ENCODE peak calls at places on chromosomes 6 and 20, in four cellular contexts. One of them, this sample, is unnamed.

GRCh38 chr6:161830866-161831600 is 557.2 kb upstream of the AGPAT4 start:
- DNase-seq in stimulated activated CD4-positive, alpha-beta T cell treated with anti-CD3 and anti-CD28 coated beads, Interleukin-1b, Interleukin-23, amount 100 ng/mL, for 24 hours: no peak
- DNase-seq in NCI-H2171: no peak
- DNase-seq in hypothalamus: no peak
- DNase-seq in this sample: no peak

GRCh38 chr20:59003836-59004492 is 3.1 kb downstream of the CTSZ start:
- DNase-seq in hypothalamus: no peak
- DNase-seq in stimulated activated CD4-positive, alpha-beta T cell treated with anti-CD3 and anti-CD28 coated beads, Interleukin-1b, Interleukin-23, amount 100 ng/mL, for 24 hours: no peak
- DNase-seq in NCI-H2171: no peak
- DNase-seq in this sample: no peak

GRCh38 chr6:44915111-44915510 is 413.0 kb upstream of the RUNX2 start:
- DNase-seq in stimulated activated CD4-positive, alpha-beta T cell treated with anti-CD3 and anti-CD28 coated beads, Interleukin-1b, Interleukin-23, amount 100 ng/mL, for 24 hours: no peak
- DNase-seq in hypothalamus: no peak
- DNase-seq in NCI-H2171: no peak
- DNase-seq in this sample: no peak

GRCh38 chr6:53151676-53152075 is 3.0 kb upstream of the GCM1 start:
- DNase-seq in stimulated activated CD4-positive, alpha-beta T cell treated with anti-CD3 and anti-CD28 coated beads, Interleukin-1b, Interleukin-23, amount 100 ng/mL, for 24 hours: no peak
- DNase-seq in NCI-H2171: no peak
- DNase-seq in hypothalamus: no peak
- DNase-seq in this sample: no peak

GRCh38 chr6:112183271-112183671 is 71.1 kb downstream of the LAMA4 start:
- DNase-seq in hypothalamus: no peak
- DNase-seq in stimulated activated CD4-positive, alpha-beta T cell treated with anti-CD3 and anti-CD28 coated beads, Interleukin-1b, Interleukin-23, amount 100 ng/mL, for 24 hours: no peak
- DNase-seq in NCI-H2171: no peak
- DNase-seq in this sample: no peak

GRCh38 chr6:99359800-99360199 is 10.3 kb upstream of the FAXC start:
- DNase-seq in NCI-H2171: no peak
- DNase-seq in stimulated activated CD4-positive, alpha-beta T cell treated with anti-CD3 and anti-CD28 coated beads, Interleukin-1b, Interleukin-23, amount 100 ng/mL, for 24 hours: no peak
- DNase-seq in hypothalamus: no peak
- DNase-seq in this sample: no peak

GRCh38 chr6:151389640-151390275 is 1.6 kb downstream of the ZBTB2 start:
- DNase-seq in stimulated activated CD4-positive, alpha-beta T cell treated with anti-CD3 and anti-CD28 coated beads, Interleukin-1b, Interleukin-23, amount 100 ng/mL, for 24 hours: no peak
- DNase-seq in hypothalamus: peak; percentile 64
- DNase-seq in NCI-H2171: peak; percentile 63
- DNase-seq in this sample: peak; percentile 53

GRCh38 chr6:74366634-74367033 is 670.6 kb downstream of the CD109 start:
- DNase-seq in NCI-H2171: no peak
- DNase-seq in hypothalamus: no peak
- DNase-seq in stimulated activated CD4-positive, alpha-beta T cell treated with anti-CD3 and anti-CD28 coated beads, Interleukin-1b, Interleukin-23, amount 100 ng/mL, for 24 hours: no peak
- DNase-seq in this sample: no peak

GRCh38 chr6:112680076-112680475 is 332.9 kb downstream of the RFPL4B start:
- DNase-seq in NCI-H2171: no peak
- DNase-seq in hypothalamus: no peak
- DNase-seq in stimulated activated CD4-positive, alpha-beta T cell treated with anti-CD3 and anti-CD28 coated beads, Interleukin-1b, Interleukin-23, amount 100 ng/mL, for 24 hours: no peak
- DNase-seq in this sample: no peak

GRCh38 chr6:100415780-100416179 is 48.9 kb downstream of the SIM1 start:
- DNase-seq in hypothalamus: no peak
- DNase-seq in stimulated activated CD4-positive, alpha-beta T cell treated with anti-CD3 and anti-CD28 coated beads, Interleukin-1b, Interleukin-23, amount 100 ng/mL, for 24 hours: no peak
- DNase-seq in NCI-H2171: no peak
- DNase-seq in this sample: no peak

GRCh38 chr20:57092112-57092899 is 174.1 kb downstream of the BMP7 start:
- DNase-seq in NCI-H2171: peak; percentile 37
- DNase-seq in hypothalamus: peak; percentile 80
- DNase-seq in stimulated activated CD4-positive, alpha-beta T cell treated with anti-CD3 and anti-CD28 coated beads, Interleukin-1b, Interleukin-23, amount 100 ng/mL, for 24 hours: peak; percentile 39
- DNase-seq in this sample: no peak

GRCh38 chr6:21597706-21598273 is 4.2 kb downstream of the SOX4 start:
- DNase-seq in NCI-H2171: no peak
- DNase-seq in stimulated activated CD4-positive, alpha-beta T cell treated with anti-CD3 and anti-CD28 coated beads, Interleukin-1b, Interleukin-23, amount 100 ng/mL, for 24 hours: no peak
- DNase-seq in hypothalamus: no peak
- DNase-seq in this sample: no peak

GRCh38 chr6:134347141-134347540 is 29.2 kb upstream of the SGK1 start:
- DNase-seq in hypothalamus: no peak
- DNase-seq in NCI-H2171: no peak
- DNase-seq in stimulated activated CD4-positive, alpha-beta T cell treated with anti-CD3 and anti-CD28 coated beads, Interleukin-1b, Interleukin-23, amount 100 ng/mL, for 24 hours: no peak
- DNase-seq in this sample: no peak

GRCh38 chr6:157840776-157841175 is 17.7 kb downstream of the SNX9 start:
- DNase-seq in hypothalamus: no peak
- DNase-seq in stimulated activated CD4-positive, alpha-beta T cell treated with anti-CD3 and anti-CD28 coated beads, Interleukin-1b, Interleukin-23, amount 100 ng/mL, for 24 hours: no peak
- DNase-seq in NCI-H2171: no peak
- DNase-seq in this sample: no peak

GRCh38 chr6:126625019-126625418 is 285.1 kb downstream of the CENPW start:
- DNase-seq in stimulated activated CD4-positive, alpha-beta T cell treated with anti-CD3 and anti-CD28 coated beads, Interleukin-1b, Interleukin-23, amount 100 ng/mL, for 24 hours: no peak
- DNase-seq in hypothalamus: no peak
- DNase-seq in NCI-H2171: no peak
- DNase-seq in this sample: no peak

GRCh38 chr20:15236812-15237211 is 899.4 kb upstream of the FLRT3 start:
- DNase-seq in stimulated activated CD4-positive, alpha-beta T cell treated with anti-CD3 and anti-CD28 coated beads, Interleukin-1b, Interleukin-23, amount 100 ng/mL, for 24 hours: no peak
- DNase-seq in NCI-H2171: peak; percentile 90
- DNase-seq in hypothalamus: no peak
- DNase-seq in this sample: peak; percentile 43

GRCh38 chr6:158002249-158002950 is 20.7 kb downstream of the SYNJ2 start:
- DNase-seq in hypothalamus: peak; percentile 37
- DNase-seq in NCI-H2171: no peak
- DNase-seq in stimulated activated CD4-positive, alpha-beta T cell treated with anti-CD3 and anti-CD28 coated beads, Interleukin-1b, Interleukin-23, amount 100 ng/mL, for 24 hours: no peak
- DNase-seq in this sample: no peak

GRCh38 chr6:6752129-6752528 is 163.6 kb downstream of the LY86 start:
- DNase-seq in hypothalamus: no peak
- DNase-seq in stimulated activated CD4-positive, alpha-beta T cell treated with anti-CD3 and anti-CD28 coated beads, Interleukin-1b, Interleukin-23, amount 100 ng/mL, for 24 hours: no peak
- DNase-seq in NCI-H2171: no peak
- DNase-seq in this sample: no peak

GRCh38 chr6:46500382-46500781 is 9.1 kb upstream of the RCAN2 start:
- DNase-seq in hypothalamus: no peak
- DNase-seq in stimulated activated CD4-positive, alpha-beta T cell treated with anti-CD3 and anti-CD28 coated beads, Interleukin-1b, Interleukin-23, amount 100 ng/mL, for 24 hours: no peak
- DNase-seq in NCI-H2171: no peak
- DNase-seq in this sample: no peak